ENCODE peak calls at places on chromosomes 3 and 15, in four cellular contexts. One of them, this sample, is unnamed.

GRCh38 chr15:57554821-57555185 is 36.9 kb upstream of the MYZAP start:
- DNase-seq in K562: no peak
- DNase-seq in H1: no peak
- DNase-seq in GM12878: no peak
- DNase-seq in this sample: no peak

GRCh38 chr3:189806171-189806951 is 175.2 kb downstream of the TP63 start:
- DNase-seq in K562: no peak
- DNase-seq in H1: no peak
- DNase-seq in GM12878: no peak
- DNase-seq in this sample: no peak

GRCh38 chr3:151971814-151972579 is 98.6 kb downstream of the SUCNR1 start:
- DNase-seq in K562: no peak
- DNase-seq in H1: no peak
- DNase-seq in GM12878: no peak
- DNase-seq in this sample: no peak

GRCh38 chr3:19598870-19599269 is 335.1 kb downstream of the EFHB start:
- DNase-seq in K562: no peak
- DNase-seq in H1: no peak
- DNase-seq in GM12878: peak
- DNase-seq in this sample: no peak

GRCh38 chr15:51935466-51936118 is 36.0 kb downstream of the LEO1 start:
- DNase-seq in K562: no peak
- DNase-seq in H1: no peak
- DNase-seq in GM12878: peak
- DNase-seq in this sample: no peak

GRCh38 chr3:148092624-148093194 is 605.0 kb upstream of the AGTR1 start:
- DNase-seq in K562: no peak
- DNase-seq in H1: no peak
- DNase-seq in GM12878: no peak
- DNase-seq in this sample: peak

GRCh38 chr15:43441316-43441715 is 51.6 kb downstream of the TP53BP1 start:
- DNase-seq in K562: peak
- DNase-seq in H1: no peak
- DNase-seq in GM12878: no peak
- DNase-seq in this sample: peak

GRCh38 chr3:77412591-77412990 is 372.7 kb downstream of the ROBO2 start:
- DNase-seq in K562: no peak
- DNase-seq in H1: no peak
- DNase-seq in GM12878: no peak
- DNase-seq in this sample: no peak

GRCh38 chr3:74651239-74651638 is 36.8 kb upstream of the CNTN3 start:
- DNase-seq in K562: no peak
- DNase-seq in H1: no peak
- DNase-seq in GM12878: no peak
- DNase-seq in this sample: no peak

GRCh38 chr15:60871731-60872130 is 357.4 kb downstream of the RORA start:
- DNase-seq in K562: no peak
- DNase-seq in H1: no peak
- DNase-seq in GM12878: no peak
- DNase-seq in this sample: no peak

GRCh38 chr15:88745696-88746095 is 57.5 kb upstream of the ACAN start:
- DNase-seq in K562: no peak
- DNase-seq in H1: no peak
- DNase-seq in GM12878: no peak
- DNase-seq in this sample: no peak
- TF ChIP-seq GABPA in K562: no peak
- TF ChIP-seq GABPA in H1: no peak
- TF ChIP-seq GABPA in GM12878: no peak
- TF ChIP-seq GABPA in this sample: no peak

DNA sequence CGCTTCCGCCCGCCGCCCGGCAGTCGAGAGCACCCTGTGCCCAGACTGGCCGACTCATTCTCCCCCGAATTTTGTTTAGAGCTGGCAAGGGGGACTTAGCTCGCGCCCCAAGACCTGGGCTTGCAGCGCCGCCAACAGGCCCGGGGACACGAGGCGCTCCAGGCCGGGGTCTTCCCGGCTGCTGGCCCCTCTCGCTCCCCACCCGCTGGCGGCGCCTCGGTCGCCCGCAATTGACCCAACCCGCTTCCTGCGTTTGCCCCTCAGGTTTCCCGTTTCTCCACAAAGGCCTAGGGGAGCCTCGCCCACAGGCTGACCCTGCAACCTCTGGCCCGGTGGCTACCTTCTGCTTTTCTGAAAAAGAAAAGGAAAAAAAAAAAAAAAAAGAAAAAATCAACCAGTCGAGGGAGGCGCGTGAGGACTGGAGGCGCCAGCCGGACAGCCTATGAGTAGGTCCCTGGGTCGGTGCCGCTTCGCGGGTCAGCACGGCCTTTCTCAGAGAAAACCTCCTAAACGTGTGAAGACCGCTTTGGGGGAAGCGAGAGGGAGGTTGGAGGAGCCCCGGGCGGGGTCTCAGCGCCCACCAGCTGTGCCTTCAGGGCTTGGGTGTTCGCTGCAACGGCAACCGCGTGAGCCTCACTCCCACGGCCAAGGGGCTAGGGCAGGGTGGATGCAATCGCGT is 7.2 kb downstream of the FOXL2 start:
- DNase-seq in K562: no peak
- DNase-seq in H1: peak
- DNase-seq in GM12878: no peak
- DNase-seq in this sample: peak
- TF ChIP-seq NRF1 in K562: no peak
- TF ChIP-seq NRF1 in H1: no peak
- TF ChIP-seq NRF1 in GM12878: no peak
- TF ChIP-seq NRF1 in this sample: no peak

DNA sequence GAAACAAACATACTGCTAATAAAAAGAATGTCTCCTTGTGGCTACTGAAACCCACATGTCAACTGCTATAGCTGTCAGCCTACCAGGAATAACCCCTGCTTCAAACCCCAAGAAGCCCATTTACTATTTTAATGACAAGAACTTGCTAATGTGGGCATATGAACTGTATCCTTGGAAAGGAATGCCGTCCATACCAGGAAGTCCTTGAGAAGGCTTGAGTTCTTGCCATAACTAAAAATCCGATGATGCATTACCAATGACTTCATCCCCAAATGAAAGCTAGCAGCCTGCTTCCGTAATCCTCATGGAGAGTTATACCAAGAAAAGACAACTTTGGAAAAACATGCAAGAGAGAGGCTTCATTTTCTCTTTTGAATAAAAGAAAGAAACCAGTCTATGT is 34.8 kb downstream of the MINDY4B start:
- DNase-seq in K562: no peak
- DNase-seq in H1: no peak
- DNase-seq in GM12878: no peak
- DNase-seq in this sample: no peak
- TF ChIP-seq RFX5 in K562: no peak
- TF ChIP-seq RFX5 in H1: no peak
- TF ChIP-seq RFX5 in GM12878: no peak
- TF ChIP-seq RFX5 in this sample: no peak

GRCh38 chr15:76204558-76204845 is 106.8 kb downstream of the ETFA start:
- DNase-seq in K562: no peak
- DNase-seq in H1: no peak
- DNase-seq in GM12878: no peak
- DNase-seq in this sample: no peak
- TF ChIP-seq GABPA in K562: no peak
- TF ChIP-seq GABPA in H1: no peak
- TF ChIP-seq GABPA in GM12878: no peak
- TF ChIP-seq GABPA in this sample: no peak

This sample was measured in SK-N-SH.